ENCODE peak calls at places on chromosome 17, in eight cellular contexts. Q is CD8-positive, alpha-beta memory T cell; T is HCT116; K is OCI-LY7; I is fibroblast of lung; X is body of pancreas; C is left ventricle myocardium inferior; U is brain microvascular endothelial cell. O is an unnamed sample.
A peak's percentile ranks its signal among the peaks of the same experiment; 100 is the strongest.

GRCh38 chr17:49454050-49454449 is 39.4 kb upstream of the PHB1 start:
- DNase-seq in Q (no peak), T (peak; percentile 27), K (no peak), I (peak; percentile 62), X (peak; percentile 14), C (no peak), U (no peak), O (no peak)

GRCh38 chr17:38706625-38707298 is 1.7 kb downstream of the MLLT6 start:
- DNase-seq in Q (peak; percentile 51), T (no peak), K (peak; percentile 40), I (no peak), X (peak; percentile 36), C (no peak), U (no peak), O (no peak)

GRCh38 chr17:70905796-70906195 is 736.5 kb downstream of the KCNJ2 start:
- DNase-seq in Q (no peak), T (peak; percentile 21), K (no peak), I (peak; percentile 100), X (peak; percentile 50), C (peak; percentile 46), U (peak; percentile 99), O (peak; percentile 76)

GRCh38 chr17:53032861-53033271 is 789.9 kb upstream of the KIF2B start:
- DNase-seq in Q (no peak), T (peak; percentile 4), K (peak; percentile 34), I (peak; percentile 12), X (peak; percentile 65), C (no peak), U (no peak), O (peak; percentile 65)

GRCh38 chr17:30378191-30378796 is 433 bp upstream of the CPD start:
- DNase-seq in Q (peak; percentile 69), T (no peak), K (peak; percentile 5), I (peak; percentile 23), X (peak; percentile 25), C (peak; percentile 30), U (no peak), O (no peak)

GRCh38 chr17:57234252-57235092 is 21.9 kb upstream of the MSI2 start:
- DNase-seq in Q (no peak), T (no peak), K (no peak), I (no peak), X (no peak), C (no peak), U (no peak), O (no peak)

GRCh38 chr17:6393368-6393952 is 41.5 kb downstream of the AIPL1 start:
- DNase-seq in Q (no peak), T (no peak), K (no peak), I (no peak), X (peak; percentile 40), C (no peak), U (no peak), O (no peak)

GRCh38 chr17:7081341-7082062 is 1.5 kb upstream of the CLEC10A start:
- DNase-seq in Q (peak; percentile 2), T (no peak), K (no peak), I (no peak), X (no peak), C (no peak), U (no peak), O (no peak)

GRCh38 chr17:34527908-34528470 is 51.4 kb upstream of the TMEM132E start:
- DNase-seq in Q (no peak), T (no peak), K (peak; percentile 13), I (no peak), X (no peak), C (no peak), U (no peak), O (no peak)

GRCh38 chr17:7557825-7558543 is 566 bp upstream of the TNFSF13 start:
- DNase-seq in Q (no peak), T (no peak), K (peak; percentile 33), I (peak; percentile 72), X (peak; percentile 97), C (peak; percentile 87), U (no peak), O (no peak)

GRCh38 chr17:31067699-31068184 is 27.0 kb upstream of the NF1 start:
- DNase-seq in Q (no peak), T (peak; percentile 34), K (no peak), I (peak; percentile 73), X (no peak), C (no peak), U (peak; percentile 59), O (no peak)

GRCh38 chr17:50523208-50523607 is 9.3 kb upstream of the EPN3 start:
- DNase-seq in Q (no peak), T (no peak), K (no peak), I (no peak), X (no peak), C (no peak), U (no peak), O (no peak)

GRCh38 chr17:82933006-82933310 is 93.1 kb upstream of the ZNF750 start:
- DNase-seq in Q (no peak), T (no peak), K (no peak), I (no peak), X (no peak), C (peak; percentile 5), U (no peak), O (no peak)

GRCh38 chr17:32281011-32281451 is 15.4 kb downstream of the RHBDL3 start:
- DNase-seq in Q (no peak), T (no peak), K (no peak), I (no peak), X (peak; percentile 56), C (peak; percentile 67), U (no peak), O (no peak)

GRCh38 chr17:7046127-7046724 is 2.3 kb upstream of the SLC16A11 start:
- DNase-seq in Q (no peak), T (peak; percentile 71), K (no peak), I (no peak), X (peak; percentile 93), C (no peak), U (no peak), O (no peak)

GRCh38 chr17:31907342-31907975 is 6.0 kb upstream of the UTP6 start:
- DNase-seq in Q (peak; percentile 27), T (no peak), K (no peak), I (peak; percentile 77), X (peak; percentile 26), C (no peak), U (no peak), O (no peak)

GRCh38 chr17:65794572-65794971 is 233.1 kb upstream of the AXIN2 start:
- DNase-seq in Q (peak; percentile 12), T (peak; percentile 48), K (peak; percentile 16), I (no peak), X (peak; percentile 11), C (no peak), U (peak; percentile 11), O (no peak)

GRCh38 chr17:13728751-13729150 is 127.0 kb upstream of the HS3ST3A1 start:
- DNase-seq in Q (no peak), T (no peak), K (no peak), I (peak; percentile 66), X (no peak), C (no peak), U (no peak), O (no peak)

GRCh38 chr17:39996789-39997188 is 16.2 kb downstream of the PSMD3 start:
- DNase-seq in Q (no peak), T (no peak), K (no peak), I (no peak), X (no peak), C (peak; percentile 52), U (no peak), O (no peak)

GRCh38 chr17:39995438-39995837 is 14.8 kb downstream of the PSMD3 start:
- DNase-seq in Q (no peak), T (no peak), K (no peak), I (no peak), X (no peak), C (no peak), U (no peak), O (no peak)

GRCh38 chr17:39996162-39996561 is 15.6 kb downstream of the PSMD3 start:
- DNase-seq in Q (no peak), T (no peak), K (no peak), I (no peak), X (no peak), C (no peak), U (no peak), O (no peak)

GRCh38 chr17:39997543-39997942 is 16.9 kb downstream of the PSMD3 start:
- DNase-seq in Q (no peak), T (no peak), K (no peak), I (no peak), X (no peak), C (no peak), U (no peak), O (no peak)

DNA sequence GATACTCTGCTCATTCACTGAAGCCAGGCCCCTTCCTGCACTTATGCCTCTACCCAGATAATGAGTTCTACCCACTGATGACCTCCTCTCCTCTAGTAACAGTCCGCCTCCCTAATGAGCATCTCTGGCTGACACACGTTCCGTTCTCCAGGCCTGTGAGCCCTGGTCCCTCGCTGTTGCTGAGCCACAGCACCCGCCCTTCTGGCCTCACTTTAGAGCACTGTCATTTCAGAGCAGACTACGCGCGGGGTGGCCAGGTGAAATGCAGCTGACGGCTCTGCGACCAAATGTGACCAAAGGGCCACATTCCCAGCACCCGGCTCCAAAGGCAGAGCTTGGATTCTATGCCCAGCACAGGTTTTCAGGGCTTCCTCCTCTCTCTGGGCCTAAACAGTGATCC is 13.8 kb downstream of the PSMD3 start:
- DNase-seq in Q (no peak), T (no peak), K (no peak), I (no peak), X (no peak), C (no peak), U (no peak), O (no peak)
- H3K36me3 ChIP-seq in Q (peaks cover 74% of the 10 kb centered on the region), T (peaks cover 55% of the 10 kb centered on the region), K (peaks cover 87% of the 10 kb centered on the region), I (peaks cover 31% of the 10 kb centered on the region), X (peaks cover 43% of the 10 kb centered on the region), C (peaks cover 93% of the 10 kb centered on the region), U (peaks cover 79% of the 10 kb centered on the region), O (peaks cover 1% of the 10 kb centered on the region)

GRCh38 chr17:78398390-78398789 is 19.9 kb downstream of the PGS1 start:
- DNase-seq in Q (no peak), T (no peak), K (no peak), I (no peak), X (no peak), C (no peak), U (no peak), O (no peak)
- H3K36me3 ChIP-seq in Q (peaks cover 71% of the 10 kb centered on the region), T (peaks cover 47% of the 10 kb centered on the region), K (peaks cover 91% of the 10 kb centered on the region), I (peaks cover 36% of the 10 kb centered on the region), X (peaks cover 12% of the 10 kb centered on the region), C (peaks cover 59% of the 10 kb centered on the region), U (peaks cover 49% of the 10 kb centered on the region), O (peaks cover 8% of the 10 kb centered on the region)

DNA sequence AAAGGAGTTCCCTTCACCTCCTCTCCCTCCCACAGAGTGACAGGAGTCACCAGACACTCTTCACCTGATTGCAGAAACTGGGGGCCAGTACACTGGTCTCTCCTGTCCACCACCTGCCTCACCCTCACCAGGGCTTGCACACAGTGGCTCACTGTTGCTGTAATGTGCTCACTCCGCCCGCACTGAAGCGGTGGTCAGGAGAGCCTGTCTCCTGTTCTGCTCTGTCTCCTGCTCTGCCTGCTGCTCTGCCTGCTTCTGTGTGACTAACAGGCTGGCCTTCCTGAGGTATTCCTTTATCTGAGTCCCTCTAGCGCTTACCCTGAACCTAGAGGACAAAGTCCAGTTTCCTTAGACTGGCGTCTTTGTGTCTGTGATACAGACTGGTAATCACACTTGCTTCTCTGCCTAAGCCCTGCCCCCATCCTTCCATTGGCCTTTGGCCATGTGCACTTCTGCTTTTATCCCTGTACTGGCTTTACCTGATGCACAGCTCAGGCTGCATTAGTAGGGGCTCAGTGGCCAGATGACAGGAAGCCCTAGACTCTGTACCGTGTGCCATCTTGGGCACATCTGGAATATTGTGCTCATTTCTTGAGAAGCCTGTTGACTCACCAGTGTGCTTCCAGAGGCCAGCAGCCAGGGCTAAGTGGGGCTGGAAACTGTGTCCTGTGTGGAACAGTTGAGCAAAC is 13.3 kb downstream of the PROCA1 start:
- DNase-seq in Q (no peak), T (no peak), K (no peak), I (no peak), X (peak; percentile 36), C (no peak), U (no peak), O (no peak)
- H3K36me3 ChIP-seq in Q (peaks cover 92% of the 10 kb centered on the region), T (peaks cover 59% of the 10 kb centered on the region), K (peaks cover 99% of the 10 kb centered on the region), I (peaks cover 55% of the 10 kb centered on the region), X (no peaks in the 10 kb centered on the region), C (peaks cover 100% of the 10 kb centered on the region), U (peaks cover 93% of the 10 kb centered on the region), O (peaks cover 6% of the 10 kb centered on the region)

GRCh38 chr17:16023881-16024280 is 24.3 kb downstream of the TTC19 start:
- DNase-seq in Q (no peak), T (no peak), K (no peak), I (no peak), X (no peak), C (no peak), U (no peak), O (no peak)
- H3K36me3 ChIP-seq in Q (peaks cover 52% of the 10 kb centered on the region), T (peaks cover 20% of the 10 kb centered on the region), K (peaks cover 98% of the 10 kb centered on the region), I (peaks cover 16% of the 10 kb centered on the region), X (no peaks in the 10 kb centered on the region), C (peaks cover 63% of the 10 kb centered on the region), U (peaks cover 59% of the 10 kb centered on the region), O (peaks cover 3% of the 10 kb centered on the region)

O was measured in kidney epithelial cell.